ENCODE peak calls at places on chromosome 1, in ten cellular contexts. Q, L, K, P, V, D, J, Z, X and T are unnamed samples.

GRCh38 chr1:235015291-235015990 is 113.2 kb downstream of the TOMM20 start:
- DNase-seq in Q (no peak), L (no peak), K (no peak), P (no peak), V (no peak), D (peak), J (peak), Z (no peak), X (peak), T (no peak)

GRCh38 chr1:147676306-147677085 is 6.2 kb upstream of the ACP6 start:
- DNase-seq in Q (no peak), L (peak), K (peak), P (no peak), V (no peak), D (no peak), J (no peak), Z (no peak), X (peak), T (no peak)

GRCh38 chr1:212549503-212550017 is 59.0 kb upstream of the ATF3 start:
- DNase-seq in Q (no peak), L (no peak), K (no peak), P (no peak), V (no peak), D (no peak), J (no peak), Z (no peak), X (no peak), T (no peak)

GRCh38 chr1:209063816-209064664 is 519.5 kb upstream of the CAMK1G start:
- DNase-seq in Q (peak), L (no peak), K (no peak), P (no peak), V (no peak), D (no peak), J (no peak), Z (no peak), X (no peak), T (no peak)

GRCh38 chr1:46166521-46167462 is 8.1 kb upstream of the TSPAN1 start:
- DNase-seq in Q (no peak), L (no peak), K (no peak), P (peak), V (peak), D (peak), J (peak), Z (no peak), X (no peak), T (no peak)

GRCh38 chr1:62335656-62336055 is 16.4 kb upstream of the KANK4 start:
- DNase-seq in Q (no peak), L (no peak), K (no peak), P (no peak), V (no peak), D (no peak), J (no peak), Z (no peak), X (no peak), T (no peak)

GRCh38 chr1:218299416-218299815 is 14.3 kb downstream of the RRP15 start:
- DNase-seq in Q (no peak), L (peak), K (peak), P (no peak), V (no peak), D (no peak), J (no peak), Z (no peak), X (peak), T (no peak)

GRCh38 chr1:6343506-6344405 is 49.8 kb downstream of the ACOT7 start:
- DNase-seq in Q (peak), L (peak), K (peak), P (peak), V (no peak), D (peak), J (peak), Z (peak), X (peak), T (peak)

GRCh38 chr1:41619511-41620364 is 135.3 kb upstream of the EDN2 start:
- DNase-seq in Q (no peak), L (no peak), K (no peak), P (no peak), V (no peak), D (no peak), J (no peak), Z (no peak), X (peak), T (no peak)

GRCh38 chr1:222974496-222974895 is 159.7 kb downstream of the DISP1 start:
- DNase-seq in Q (no peak), L (peak), K (peak), P (no peak), V (no peak), D (no peak), J (no peak), Z (no peak), X (peak), T (no peak)

GRCh38 chr1:3042481-3042880 is 21.2 kb downstream of the ACTRT2 start:
- DNase-seq in Q (no peak), L (no peak), K (no peak), P (no peak), V (no peak), D (no peak), J (no peak), Z (no peak), X (no peak), T (no peak)

GRCh38 chr1:3909615-3910014 is 9.5 kb upstream of the C1orf174 start:
- DNase-seq in Q (no peak), L (no peak), K (no peak), P (no peak), V (no peak), D (no peak), J (no peak), Z (no peak), X (no peak), T (no peak)

GRCh38 chr1:194813109-194813508 is 1626.7 kb upstream of the B3GALT2 start:
- DNase-seq in Q (no peak), L (no peak), K (no peak), P (no peak), V (no peak), D (no peak), J (no peak), Z (peak), X (peak), T (no peak)

GRCh38 chr1:208225954-208226937 is 17.9 kb downstream of the PLXNA2 start:
- DNase-seq in Q (no peak), L (no peak), K (no peak), P (no peak), V (no peak), D (no peak), J (no peak), Z (no peak), X (no peak), T (no peak)

GRCh38 chr1:9724706-9725476 is 73.4 kb downstream of the PIK3CD start:
- DNase-seq in Q (peak), L (peak), K (peak), P (peak), V (no peak), D (peak), J (peak), Z (no peak), X (peak), T (peak)

GRCh38 chr1:90505806-90506205 is 211.3 kb downstream of the BARHL2 start:
- DNase-seq in Q (no peak), L (no peak), K (no peak), P (no peak), V (no peak), D (no peak), J (no peak), Z (no peak), X (no peak), T (no peak)

GRCh38 chr1:218467101-218467728 is 122.1 kb downstream of the TGFB2 start:
- DNase-seq in Q (no peak), L (peak), K (peak), P (no peak), V (no peak), D (no peak), J (no peak), Z (no peak), X (no peak), T (no peak)

GRCh38 chr1:210232524-210233215 is at the start of gene SERTAD4:
- DNase-seq in Q (peak), L (peak), K (peak), P (no peak), V (no peak), D (no peak), J (no peak), Z (peak), X (peak), T (no peak)

GRCh38 chr1:11227106-11228077 is 35.0 kb downstream of the MTOR start:
- DNase-seq in Q (no peak), L (no peak), K (no peak), P (no peak), V (no peak), D (no peak), J (no peak), Z (no peak), X (no peak), T (no peak)